ENCODE peak calls at places on chromosomes 16 and 17, in seven cellular contexts. I, J, H, N, M, P and G are unnamed samples.

GRCh38 chr16:78007121-78007520 is 15.2 kb upstream of the CLEC3A start:
- DNase-seq in I (no peak), J (no peak), H (no peak), N (no peak), M (no peak), P (no peak), G (no peak)

GRCh38 chr17:17808706-17809432 is 27.9 kb downstream of the SREBF1 start:
- DNase-seq in I (no peak), J (no peak), H (peak), N (no peak), M (no peak), P (no peak), G (no peak)

GRCh38 chr16:85613609-85614337 is 651 bp downstream of the GSE1 start:
- DNase-seq in I (peak), J (no peak), H (peak), N (peak), M (no peak), P (peak), G (no peak)

GRCh38 chr16:4935231-4935855 is 1.6 kb downstream of the PPL start:
- DNase-seq in I (peak), J (peak), H (peak), N (peak), M (no peak), P (peak), G (no peak)

GRCh38 chr17:44385287-44386181 is 3.9 kb downstream of the ITGA2B start:
- DNase-seq in I (peak), J (no peak), H (peak), N (peak), M (peak), P (peak), G (peak)

GRCh38 chr17:82436601-82437324 is 13.8 kb downstream of the CYBC1 start:
- DNase-seq in I (no peak), J (no peak), H (no peak), N (peak), M (no peak), P (no peak), G (no peak)

GRCh38 chr16:85417156-85417860 is 195.8 kb upstream of the GSE1 start:
- DNase-seq in I (no peak), J (no peak), H (no peak), N (no peak), M (no peak), P (peak), G (no peak)

GRCh38 chr17:59851431-59852375 is 41.0 kb downstream of the TUBD1 start:
- DNase-seq in I (peak), J (peak), H (peak), N (peak), M (no peak), P (peak), G (no peak)

GRCh38 chr16:79294568-79294967 is 306.0 kb downstream of the MAF start:
- DNase-seq in I (no peak), J (no peak), H (no peak), N (no peak), M (no peak), P (no peak), G (no peak)

GRCh38 chr16:3101841-3102470 is 2.9 kb upstream of the ZSCAN10 start:
- DNase-seq in I (no peak), J (no peak), H (no peak), N (no peak), M (no peak), P (no peak), G (no peak)

GRCh38 chr16:86974120-86974519 is 343.1 kb downstream of the C16orf95 start:
- DNase-seq in I (no peak), J (no peak), H (no peak), N (no peak), M (no peak), P (no peak), G (no peak)

GRCh38 chr16:8552487-8553221 is 37.7 kb downstream of the TMEM114 start:
- DNase-seq in I (no peak), J (no peak), H (no peak), N (peak), M (no peak), P (no peak), G (no peak)

GRCh38 chr16:31129568-31130335 is 5.8 kb downstream of the PRSS8 start:
- DNase-seq in I (no peak), J (no peak), H (no peak), N (no peak), M (no peak), P (peak), G (no peak)

GRCh38 chr16:86827521-86827920 is 249.2 kb downstream of the FOXL1 start:
- DNase-seq in I (no peak), J (no peak), H (no peak), N (no peak), M (no peak), P (no peak), G (no peak)

GRCh38 chr16:79269211-79269863 is 331.2 kb downstream of the MAF start:
- DNase-seq in I (no peak), J (no peak), H (no peak), N (no peak), M (no peak), P (no peak), G (no peak)

GRCh38 chr16:83420206-83420760 is 387.5 kb upstream of the HSBP1 start:
- DNase-seq in I (peak), J (no peak), H (peak), N (no peak), M (no peak), P (no peak), G (no peak)

GRCh38 chr16:66004706-66005105 is 361.8 kb upstream of the CDH5 start:
- DNase-seq in I (no peak), J (peak), H (peak), N (no peak), M (no peak), P (no peak), G (no peak)

GRCh38 chr17:5947701-5948180 is 122.4 kb upstream of the WSCD1 start:
- DNase-seq in I (no peak), J (no peak), H (no peak), N (no peak), M (no peak), P (no peak), G (no peak)